ENCODE peak calls at places on chromosomes 3 and 15, in five cellular contexts. O is hepatocyte, M is heart left ventricle, N is lower lobe of right lung, H is uterus. U is an unnamed sample.

GRCh38 chr15:30885814-30886213 is 17.9 kb upstream of the FAN1 start:
- DNase-seq in O (peak; percentile 38), M (no peak), N (no peak), H (no peak), U (no peak)

GRCh38 chr15:83248151-83248851 is 36.2 kb downstream of the BNC1 start:
- DNase-seq in O (peak; percentile 80), M (peak; percentile 11), N (no peak), H (no peak), U (no peak)

GRCh38 chr3:109729111-109729510 is 391.8 kb upstream of the DPPA4 start:
- DNase-seq in O (no peak), M (no peak), N (no peak), H (no peak), U (no peak)

GRCh38 chr15:88113909-88114308 is 142.6 kb downstream of the NTRK3 start:
- DNase-seq in O (no peak), M (no peak), N (no peak), H (no peak), U (no peak)

GRCh38 chr15:100241572-100242479 is 99.9 kb downstream of the ADAMTS17 start:
- DNase-seq in O (peak; percentile 56), M (no peak), N (no peak), H (no peak), U (no peak)

GRCh38 chr3:67790043-67790442 is 135.6 kb upstream of the SUCLG2 start:
- DNase-seq in O (peak; percentile 49), M (peak; percentile 18), N (no peak), H (no peak), U (no peak)

GRCh38 chr3:70963412-70963811 is 620.1 kb downstream of the FOXP1 start:
- DNase-seq in O (no peak), M (no peak), N (no peak), H (no peak), U (no peak)

GRCh38 chr3:108564564-108564963 is 24.7 kb downstream of the CIP2A start:
- DNase-seq in O (no peak), M (no peak), N (no peak), H (no peak), U (no peak)

GRCh38 chr3:143763568-143764162 is 84.6 kb downstream of the SLC9A9 start:
- DNase-seq in O (peak; percentile 16), M (no peak), N (no peak), H (no peak), U (no peak)

GRCh38 chr3:30256474-30256873 is 349.9 kb upstream of the TGFBR2 start:
- DNase-seq in O (no peak), M (no peak), N (no peak), H (no peak), U (no peak)

GRCh38 chr3:10775259-10775658 is 40.8 kb upstream of the SLC6A11 start:
- DNase-seq in O (no peak), M (no peak), N (no peak), H (no peak), U (no peak)

GRCh38 chr3:79086514-79086913 is 681.3 kb downstream of the ROBO1 start:
- DNase-seq in O (peak; percentile 74), M (peak; percentile 6), N (no peak), H (no peak), U (no peak)

GRCh38 chr3:97425002-97425401 is 339.6 kb upstream of the ARL6 start:
- DNase-seq in O (no peak), M (no peak), N (no peak), H (no peak), U (no peak)

GRCh38 chr3:132232231-132232792 is 84.9 kb upstream of the ACP3 start:
- DNase-seq in O (no peak), M (no peak), N (no peak), H (no peak), U (no peak)

GRCh38 chr3:175477651-175478224 is 618.6 kb downstream of the NAALADL2 start:
- DNase-seq in O (no peak), M (no peak), N (no peak), H (no peak), U (no peak)

GRCh38 chr3:190384241-190384863 is 3.6 kb upstream of the CLDN16 start:
- DNase-seq in O (peak; percentile 78), M (peak; percentile 13), N (no peak), H (no peak), U (no peak)
- H3K4me1 ChIP-seq in O (no peaks in the 10 kb centered on the region), M (no peaks in the 10 kb centered on the region), N (no peaks in the 10 kb centered on the region), H (no peaks in the 10 kb centered on the region), U (peaks cover 20% of the 10 kb centered on the region)

GRCh38 chr15:68031406-68031805 is 22.7 kb upstream of the PIAS1 start:
- DNase-seq in O (no peak), M (no peak), N (no peak), H (no peak), U (no peak)

GRCh38 chr15:68028137-68028771 is 25.9 kb upstream of the PIAS1 start:
- DNase-seq in O (no peak), M (no peak), N (no peak), H (no peak), U (no peak)

GRCh38 chr15:68028808-68029207 is 25.3 kb upstream of the PIAS1 start:
- DNase-seq in O (no peak), M (no peak), N (no peak), H (no peak), U (no peak)

GRCh38 chr15:68027388-68027787 is 26.7 kb upstream of the PIAS1 start:
- DNase-seq in O (no peak), M (no peak), N (no peak), H (no peak), U (no peak)

GRCh38 chr15:68029959-68030358 is 24.2 kb upstream of the PIAS1 start:
- DNase-seq in O (no peak), M (no peak), N (no peak), H (no peak), U (no peak)
- H3K27ac ChIP-seq in O (no peak overlapping the region), M (no peak overlapping the region), N (no peak overlapping the region), H (no peak overlapping the region), U (no peak overlapping the region)

GRCh38 chr3:8500208-8500961 is 1.2 kb upstream of the LMCD1 start:
- DNase-seq in O (peak; percentile 71), M (no peak), N (no peak), H (no peak), U (no peak)

GRCh38 chr3:8501388-8502131 is at the start of gene LMCD1:
- DNase-seq in O (peak; percentile 97), M (peak; percentile 97), N (peak; percentile 95), H (peak; percentile 94), U (peak; percentile 96)

GRCh38 chr3:8503461-8503860 is 1.8 kb downstream of the LMCD1 start:
- DNase-seq in O (no peak), M (no peak), N (no peak), H (no peak), U (no peak)

GRCh38 chr3:8499181-8499611 is 2.4 kb upstream of the LMCD1 start:
- DNase-seq in O (no peak), M (peak; percentile 50), N (no peak), H (no peak), U (no peak)

DNA sequence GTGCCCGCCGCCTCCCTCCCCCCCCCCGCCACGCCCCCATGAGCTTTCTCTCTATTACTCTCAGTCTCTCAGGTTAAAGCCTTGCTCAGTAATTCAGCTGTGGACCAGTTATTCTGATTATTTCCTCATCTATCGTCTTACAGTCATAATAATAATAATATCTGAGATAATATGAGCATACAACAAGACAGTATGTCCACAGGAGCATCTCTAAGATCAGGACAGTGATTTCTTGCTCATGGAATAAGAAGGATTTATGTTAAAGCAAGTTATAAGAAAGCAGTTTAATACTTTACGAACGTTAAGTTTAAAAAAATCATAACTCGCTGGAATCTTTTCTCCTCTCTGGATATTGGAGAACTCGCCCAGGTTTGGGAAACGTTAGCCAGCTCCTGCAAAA is 657 bp upstream of the LMCD1 start:
- DNase-seq in O (no peak), M (no peak), N (no peak), H (no peak), U (no peak)
- H3K4me1 ChIP-seq in O (peaks cover 35% of the 10 kb centered on the region), M (peaks cover 32% of the 10 kb centered on the region), N (peaks cover 21% of the 10 kb centered on the region), H (no peaks in the 10 kb centered on the region), U (peaks cover 49% of the 10 kb centered on the region)

GRCh38 chr3:17014734-17015133 is 130.0 kb downstream of the PLCL2 start:
- DNase-seq in O (peak; percentile 35), M (no peak), N (no peak), H (no peak), U (no peak)
- H3K27ac ChIP-seq in O (peak overlapping the region; percentile 88), M (no peak overlapping the region), N (no peak overlapping the region), H (no peak overlapping the region), U (no peak overlapping the region)

U was measured in suprapubic skin.